ENCODE peak calls at places on chromosomes 4 and X, in four cellular contexts. Z is endothelial cell of umbilical vein, H is GM23248, P is IMR-90. S is an unnamed sample.

GRCh38 chr4:182925298-182925738 is 8.1 kb upstream of the DCTD start:
- DNase-seq in Z (peak), H (peak), P (peak), S (peak)

GRCh38 chr4:4533461-4534169 is 8.2 kb downstream of the STX18 start:
- DNase-seq in H (no peak), Z (no peak), P (no peak), S (no peak)

GRCh38 chrX:47502591-47503222 is 19.7 kb upstream of the ZNF41 start:
- DNase-seq in Z (no peak), H (peak), P (peak), S (peak)

GRCh38 chrX:7219153-7219705 is 71.3 kb upstream of the PUDP start:
- DNase-seq in Z (no peak), H (no peak), P (no peak), S (no peak)

GRCh38 chr4:39698424-39699009 is 581 bp downstream of the UBE2K start:
- DNase-seq in Z (peak), P (no peak), H (peak), S (peak)

GRCh38 chr4:139844057-139844456 is 178.4 kb downstream of the MGST2 start:
- DNase-seq in Z (no peak), P (no peak), H (peak), S (no peak)

GRCh38 chrX:105695451-105695850 is 126.9 kb upstream of the NRK start:
- DNase-seq in H (no peak), Z (no peak), P (peak), S (no peak)

GRCh38 chr4:80171251-80171650 is 26.1 kb upstream of the PRDM8 start:
- DNase-seq in H (peak), Z (no peak), P (peak), S (peak)

GRCh38 chr4:16079046-16079445 is 4.8 kb downstream of the PROM1 start:
- DNase-seq in Z (no peak), H (no peak), P (peak), S (no peak)

GRCh38 chr4:140099993-140100392 is 54.0 kb downstream of the MAML3 start:
- DNase-seq in H (no peak), Z (peak), P (peak), S (no peak)

GRCh38 chr4:40150932-40151331 is 45.9 kb upstream of the RHOH start:
- DNase-seq in Z (no peak), H (no peak), P (peak), S (no peak)

GRCh38 chr4:156638925-156639605 is 332.5 kb downstream of the PDGFC start:
- DNase-seq in P (peak), H (peak), Z (no peak), S (no peak)

GRCh38 chr4:19309365-19309764 is 942.3 kb upstream of the SLIT2 start:
- DNase-seq in H (peak), Z (peak), P (peak), S (peak)

GRCh38 chr4:189843392-189844009 is 97.2 kb upstream of the FRG1 start:
- DNase-seq in Z (no peak), H (no peak), P (no peak), S (no peak)

GRCh38 chrX:133265331-133265730 is 47.2 kb upstream of the TFDP3 start:
- DNase-seq in P (no peak), H (no peak), Z (no peak), S (no peak)

GRCh38 chrX:45172890-45173289 is 27.8 kb downstream of the DIPK2B start:
- DNase-seq in P (peak), H (peak), Z (no peak), S (no peak)

GRCh38 chr4:42133006-42133405 is 19.4 kb downstream of the BEND4 start:
- DNase-seq in P (no peak), H (no peak), Z (no peak), S (no peak)

GRCh38 chrX:46683023-46683422 is 75.9 kb downstream of the SLC9A7 start:
- DNase-seq in Z (no peak), H (peak), P (peak), S (no peak)

GRCh38 chr4:64340243-64341110 is 68.8 kb downstream of the TECRL start:
- DNase-seq in Z (no peak), H (no peak), P (no peak), S (no peak)

GRCh38 chr4:91754716-91755115 is 549.0 kb upstream of the GRID2 start:
- DNase-seq in P (no peak), Z (no peak), H (no peak), S (no peak)

GRCh38 chrX:153707406-153707805 is 16.8 kb downstream of the BCAP31 start:
- DNase-seq in Z (no peak), H (no peak), P (no peak), S (no peak)

GRCh38 chr4:144179152-144179739 is 38.7 kb upstream of the GYPA start:
- DNase-seq in Z (peak), H (no peak), P (no peak), S (no peak)

GRCh38 chr4:26197018-26197779 is 123.6 kb upstream of the RBPJ start:
- DNase-seq in H (peak), Z (no peak), P (peak), S (peak)

GRCh38 chrX:72123471-72124185 is 8.1 kb downstream of the RTL5 start:
- DNase-seq in H (peak), P (peak), Z (peak), S (peak)

GRCh38 chrX:50910685-50911176 is at the start of gene BMP15:
- DNase-seq in Z (no peak), P (no peak), H (no peak), S (no peak)

GRCh38 chr4:7398104-7398423 is 36.7 kb downstream of the PSAPL1 start:
- DNase-seq in Z (no peak), H (no peak), P (peak), S (no peak)

DNA sequence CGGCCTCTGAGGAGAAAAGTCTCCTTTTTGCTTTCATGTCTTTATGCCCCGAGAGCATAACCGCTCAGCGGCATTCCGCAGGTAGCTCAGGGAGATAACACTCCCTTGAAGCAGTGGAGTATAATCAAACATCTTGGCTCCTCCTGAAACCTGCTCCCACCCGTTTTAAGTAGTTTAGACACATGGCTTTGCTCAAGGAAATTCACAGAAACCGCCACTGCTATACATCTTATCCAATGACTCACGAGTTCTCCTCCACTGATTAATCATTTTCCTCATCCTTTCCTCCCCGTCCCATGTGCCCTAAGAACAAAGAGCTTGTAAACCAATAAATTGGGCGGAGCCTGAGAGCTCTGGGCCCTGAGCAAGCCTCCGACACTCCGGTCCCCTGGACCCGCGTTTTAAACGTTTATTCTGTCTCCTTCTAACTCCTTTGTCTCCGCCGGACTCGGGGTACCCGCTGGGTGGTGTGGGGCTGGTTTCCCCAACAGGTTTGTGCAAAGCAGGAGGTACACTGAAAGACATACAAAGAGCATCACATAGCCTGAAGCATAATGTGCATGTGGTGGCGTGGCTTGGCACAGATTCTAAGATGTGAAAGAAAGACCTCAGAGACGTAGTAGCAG is 401.2 kb downstream of the TLL1 start:
- DNase-seq in Z (no peak), H (no peak), P (no peak), S (no peak)
- H2AFZ ChIP-seq in Z (no peak), H (no peak), P (no peak), S (no peak)

GRCh38 chr4:87392183-87392582 is 1.2 kb upstream of the HSD17B11 start:
- DNase-seq in Z (no peak), P (no peak), H (no peak), S (no peak)
- H2AFZ ChIP-seq in Z (no peak), P (no peak), H (peak), S (no peak)

GRCh38 chr4:109440948-109441347 is 7.3 kb downstream of the SEC24B start:
- DNase-seq in H (peak), Z (peak), P (no peak), S (peak)
- H2AFZ ChIP-seq in H (no peak), Z (no peak), P (no peak), S (no peak)

GRCh38 chr4:116636917-116637316 is 448.5 kb downstream of the TRAM1L1 start:
- DNase-seq in H (no peak), P (no peak), Z (no peak), S (no peak)

GRCh38 chr4:116638592-116638991 is 446.8 kb downstream of the TRAM1L1 start:
- DNase-seq in H (no peak), Z (no peak), P (no peak), S (no peak)

DNA sequence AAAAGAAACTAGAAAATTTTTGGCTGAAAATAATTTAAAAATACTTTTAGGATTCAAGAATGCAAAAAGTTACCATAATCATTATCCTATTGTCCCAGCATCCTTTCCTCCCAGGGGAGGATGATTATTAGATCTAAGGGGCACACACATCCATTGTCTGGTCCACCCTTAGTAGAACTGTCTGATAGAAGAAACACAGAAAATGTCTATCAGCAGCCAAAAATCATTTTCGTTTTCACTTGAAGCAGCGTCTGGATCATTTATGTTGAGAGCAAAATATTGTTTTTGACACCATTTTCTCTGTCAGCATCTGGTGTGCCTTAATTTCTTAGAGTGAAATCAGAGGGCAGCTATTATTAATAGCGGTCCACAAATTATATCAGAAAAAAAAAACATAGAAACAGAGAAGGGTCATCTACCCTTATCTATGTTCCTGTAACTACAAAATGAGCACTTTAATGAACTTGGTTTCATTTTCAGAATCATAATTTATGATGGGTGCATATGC is 446.3 kb downstream of the TRAM1L1 start:
- DNase-seq in Z (no peak), H (no peak), P (no peak), S (no peak)
- H2AFZ ChIP-seq in Z (no peak), H (no peak), P (no peak), S (no peak)

GRCh38 chrX:1074172-1074571 is 138.3 kb downstream of the CRLF2 start:
- DNase-seq in P (no peak), Z (no peak), H (no peak), S (no peak)

GRCh38 chrX:1075741-1076140 is 136.7 kb downstream of the CRLF2 start:
- DNase-seq in P (no peak), H (no peak), Z (no peak), S (no peak)

GRCh38 chrX:1075156-1075555 is 137.3 kb downstream of the CRLF2 start:
- DNase-seq in Z (no peak), H (no peak), P (no peak), S (no peak)

GRCh38 chrX:1074755-1075154 is 137.7 kb downstream of the CRLF2 start:
- DNase-seq in Z (no peak), P (no peak), H (no peak), S (no peak)

DNA sequence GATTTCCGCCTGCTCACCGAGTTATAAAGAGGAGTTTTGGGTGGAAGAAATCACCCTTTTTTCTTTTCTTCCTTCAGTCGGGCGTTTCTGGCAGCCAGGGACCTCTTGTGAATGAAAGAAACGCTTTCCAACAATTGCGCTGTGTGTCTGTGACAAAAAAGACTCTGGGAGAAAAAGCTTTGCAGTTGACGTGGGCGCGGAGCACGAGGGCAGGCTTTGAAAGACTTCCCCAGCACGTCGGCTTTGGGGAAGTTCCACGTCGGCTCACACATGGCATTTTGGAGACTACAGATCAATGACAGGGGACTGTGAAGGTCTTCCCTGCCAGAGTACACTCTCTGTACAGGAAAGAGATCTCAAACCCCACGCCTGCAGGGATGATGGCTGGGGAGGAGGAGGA is 135.3 kb downstream of the CRLF2 start:
- DNase-seq in Z (no peak), P (no peak), H (no peak), S (no peak)
- H2AFZ ChIP-seq in Z (no peak), P (no peak), H (no peak), S (no peak)

GRCh38 chr4:166078383-166078782 is 205.3 kb downstream of the TLL1 start:
- DNase-seq in Z (no peak), H (no peak), P (no peak), S (no peak)

GRCh38 chr4:166075599-166075998 is 202.6 kb downstream of the TLL1 start:
- DNase-seq in P (no peak), Z (no peak), H (no peak), S (no peak)

GRCh38 chr4:166078956-166079355 is 205.9 kb downstream of the TLL1 start:
- DNase-seq in H (peak), P (no peak), Z (no peak), S (no peak)

GRCh38 chr4:166073783-166074182 is 200.7 kb downstream of the TLL1 start:
- DNase-seq in H (no peak), Z (no peak), P (no peak), S (no peak)

DNA sequence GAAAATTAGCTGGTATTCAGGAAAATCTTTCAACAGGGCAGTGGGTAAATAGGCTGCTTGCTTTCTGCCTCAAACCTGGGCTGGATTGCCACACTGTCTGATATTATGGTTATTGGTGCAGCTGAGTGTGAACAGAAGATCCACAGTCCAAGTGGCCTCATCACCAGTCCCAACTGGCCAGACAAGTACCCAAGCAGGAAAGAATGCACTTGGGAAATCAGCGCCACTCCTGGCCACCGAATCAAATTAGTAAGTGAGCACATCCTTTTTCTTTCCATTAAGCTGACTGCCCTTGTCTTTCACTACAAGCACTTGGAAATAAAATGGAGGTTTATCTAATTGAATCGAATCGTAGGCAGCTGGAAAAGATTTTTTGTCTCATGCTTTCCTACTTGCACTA is 204.7 kb downstream of the TLL1 start:
- DNase-seq in P (no peak), H (no peak), Z (no peak), S (no peak)
- H2AFZ ChIP-seq in P (no peak), H (no peak), Z (no peak), S (no peak)

DNA sequence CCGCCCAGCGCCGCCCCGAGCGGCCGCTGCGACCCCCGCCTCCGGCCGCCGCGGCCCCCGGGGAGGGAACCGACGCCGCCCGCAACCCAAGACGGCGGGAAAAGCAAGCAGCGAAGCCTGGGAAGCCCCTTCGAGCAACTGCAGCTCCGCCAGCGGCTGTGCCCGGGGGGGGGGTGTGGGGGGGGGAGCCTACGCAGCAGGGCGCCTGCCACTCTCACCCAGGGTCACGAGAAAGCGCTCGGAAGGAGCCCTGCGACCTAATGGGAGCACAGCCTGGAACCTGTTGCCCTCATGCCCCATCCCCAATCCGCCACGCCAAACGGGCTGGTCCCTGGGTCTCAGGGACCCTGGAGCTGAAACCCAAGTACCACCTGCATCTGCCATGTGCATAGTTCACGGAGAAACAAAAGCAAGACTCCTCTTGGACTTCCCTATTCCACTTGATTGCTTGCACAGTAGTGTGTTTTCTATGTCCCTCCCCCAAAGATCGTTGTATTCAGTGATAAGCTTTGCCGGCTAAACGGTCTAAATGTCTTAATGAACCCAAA is 318 bp upstream of the GAB3 start:
- DNase-seq in P (no peak), Z (no peak), H (no peak), S (no peak)
- H2AFZ ChIP-seq in P (peak), Z (peak), H (no peak), S (no peak)

DNA sequence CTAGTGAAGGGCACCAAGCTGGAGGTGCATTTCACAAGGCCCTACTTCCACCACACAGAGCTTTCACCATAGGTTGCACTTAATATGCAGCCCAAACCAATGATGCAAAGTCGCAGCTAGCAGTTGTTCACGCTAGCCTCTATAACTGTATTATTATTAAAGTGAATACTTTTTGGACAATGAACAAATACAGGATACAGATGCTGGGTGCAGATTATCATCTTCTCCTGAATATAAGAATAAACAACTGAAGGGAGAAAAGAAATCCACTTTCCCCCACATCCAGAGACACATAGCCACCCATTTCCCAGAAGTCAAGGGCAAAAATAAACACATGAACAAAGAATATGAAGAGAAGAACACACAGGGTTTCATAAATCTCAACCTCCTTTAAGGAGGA is 107.2 kb downstream of the PRDM5 start:
- DNase-seq in H (no peak), P (no peak), Z (peak), S (peak)
- H2AFZ ChIP-seq in H (no peak), P (no peak), Z (no peak), S (no peak)

GRCh38 chr4:175386776-175387507 is 425.1 kb downstream of the GPM6A start:
- DNase-seq in Z (no peak), P (no peak), H (no peak), S (no peak)
- H2AFZ ChIP-seq in Z (no peak), P (no peak), H (no peak), S (no peak)